ENCODE peak calls at places on chromosomes 11 and 22, in nine cellular contexts. One of them, this sample, is unnamed.

GRCh38 chr22:32079110-32080089 is 36.3 kb downstream of the SLC5A1 start:
- DNase-seq in natural killer cell: no peak
- DNase-seq in AG09319: no peak
- DNase-seq in cardiac muscle cell: peak
- DNase-seq in dorsolateral prefrontal cortex: no peak
- DNase-seq in MM.1S: no peak
- DNase-seq in right lobe of liver: peak
- DNase-seq in CD8-positive, alpha-beta T cell: no peak
- DNase-seq in nephron progenitor cell: no peak
- DNase-seq in this sample: no peak

GRCh38 chr11:86418929-86419328 is 44.2 kb downstream of the CCDC81 start:
- DNase-seq in natural killer cell: no peak
- DNase-seq in AG09319: no peak
- DNase-seq in cardiac muscle cell: no peak
- DNase-seq in dorsolateral prefrontal cortex: no peak
- DNase-seq in MM.1S: no peak
- DNase-seq in right lobe of liver: no peak
- DNase-seq in CD8-positive, alpha-beta T cell: no peak
- DNase-seq in nephron progenitor cell: no peak
- DNase-seq in this sample: no peak

GRCh38 chr22:37623075-37624016 is 14.7 kb downstream of the GGA1 start:
- DNase-seq in natural killer cell: peak
- DNase-seq in AG09319: no peak
- DNase-seq in cardiac muscle cell: peak
- DNase-seq in dorsolateral prefrontal cortex: peak
- DNase-seq in MM.1S: peak
- DNase-seq in right lobe of liver: peak
- DNase-seq in CD8-positive, alpha-beta T cell: peak
- DNase-seq in nephron progenitor cell: peak
- DNase-seq in this sample: peak

GRCh38 chr11:70089631-70090030 is 11.5 kb downstream of the ANO1 start:
- DNase-seq in natural killer cell: no peak
- DNase-seq in AG09319: no peak
- DNase-seq in cardiac muscle cell: no peak
- DNase-seq in dorsolateral prefrontal cortex: no peak
- DNase-seq in MM.1S: no peak
- DNase-seq in right lobe of liver: no peak
- DNase-seq in CD8-positive, alpha-beta T cell: no peak
- DNase-seq in nephron progenitor cell: no peak
- DNase-seq in this sample: no peak

GRCh38 chr11:77411238-77411637 is 62.7 kb downstream of the PAK1 start:
- DNase-seq in natural killer cell: peak
- DNase-seq in AG09319: no peak
- DNase-seq in cardiac muscle cell: peak
- DNase-seq in dorsolateral prefrontal cortex: peak
- DNase-seq in MM.1S: peak
- DNase-seq in right lobe of liver: no peak
- DNase-seq in CD8-positive, alpha-beta T cell: peak
- DNase-seq in nephron progenitor cell: peak
- DNase-seq in this sample: peak

GRCh38 chr11:123901867-123902266 is at the start of gene OR8D4:
- DNase-seq in natural killer cell: no peak
- DNase-seq in AG09319: no peak
- DNase-seq in cardiac muscle cell: no peak
- DNase-seq in dorsolateral prefrontal cortex: no peak
- DNase-seq in MM.1S: no peak
- DNase-seq in right lobe of liver: no peak
- DNase-seq in CD8-positive, alpha-beta T cell: no peak
- DNase-seq in nephron progenitor cell: no peak
- DNase-seq in this sample: no peak

GRCh38 chr11:103673773-103674172 is 362.7 kb upstream of the DDI1 start:
- DNase-seq in natural killer cell: no peak
- DNase-seq in AG09319: no peak
- DNase-seq in cardiac muscle cell: no peak
- DNase-seq in dorsolateral prefrontal cortex: no peak
- DNase-seq in MM.1S: no peak
- DNase-seq in right lobe of liver: no peak
- DNase-seq in CD8-positive, alpha-beta T cell: no peak
- DNase-seq in nephron progenitor cell: no peak
- DNase-seq in this sample: no peak

GRCh38 chr11:10522276-10522675 is 18.7 kb downstream of the RNF141 start:
- DNase-seq in natural killer cell: no peak
- DNase-seq in AG09319: no peak
- DNase-seq in cardiac muscle cell: no peak
- DNase-seq in dorsolateral prefrontal cortex: no peak
- DNase-seq in MM.1S: no peak
- DNase-seq in right lobe of liver: no peak
- DNase-seq in CD8-positive, alpha-beta T cell: no peak
- DNase-seq in nephron progenitor cell: no peak
- DNase-seq in this sample: no peak

GRCh38 chr22:30422481-30423295 is 2.9 kb upstream of the MTFP1 start:
- DNase-seq in natural killer cell: no peak
- DNase-seq in AG09319: peak
- DNase-seq in cardiac muscle cell: peak
- DNase-seq in dorsolateral prefrontal cortex: peak
- DNase-seq in MM.1S: no peak
- DNase-seq in right lobe of liver: peak
- DNase-seq in CD8-positive, alpha-beta T cell: no peak
- DNase-seq in nephron progenitor cell: no peak
- DNase-seq in this sample: no peak

GRCh38 chr11:120211522-120212258 is 858 bp downstream of the OAF start:
- DNase-seq in natural killer cell: no peak
- DNase-seq in AG09319: no peak
- DNase-seq in cardiac muscle cell: no peak
- DNase-seq in dorsolateral prefrontal cortex: no peak
- DNase-seq in MM.1S: no peak
- DNase-seq in right lobe of liver: no peak
- DNase-seq in CD8-positive, alpha-beta T cell: no peak
- DNase-seq in nephron progenitor cell: no peak
- DNase-seq in this sample: no peak

GRCh38 chr11:104823638-104824037 is 74.6 kb downstream of the CASP12 start:
- DNase-seq in natural killer cell: no peak
- DNase-seq in AG09319: no peak
- DNase-seq in cardiac muscle cell: no peak
- DNase-seq in dorsolateral prefrontal cortex: no peak
- DNase-seq in MM.1S: no peak
- DNase-seq in right lobe of liver: no peak
- DNase-seq in CD8-positive, alpha-beta T cell: no peak
- DNase-seq in nephron progenitor cell: no peak
- DNase-seq in this sample: no peak

GRCh38 chr11:109933126-109933525 is 160.1 kb upstream of the ZC3H12C start:
- DNase-seq in natural killer cell: no peak
- DNase-seq in AG09319: no peak
- DNase-seq in cardiac muscle cell: no peak
- DNase-seq in dorsolateral prefrontal cortex: no peak
- DNase-seq in MM.1S: no peak
- DNase-seq in right lobe of liver: no peak
- DNase-seq in CD8-positive, alpha-beta T cell: no peak
- DNase-seq in nephron progenitor cell: no peak
- DNase-seq in this sample: no peak

GRCh38 chr11:60161766-60162165 is 21.1 kb downstream of the MS4A6A start:
- DNase-seq in natural killer cell: no peak
- DNase-seq in AG09319: no peak
- DNase-seq in cardiac muscle cell: no peak
- DNase-seq in dorsolateral prefrontal cortex: no peak
- DNase-seq in MM.1S: no peak
- DNase-seq in right lobe of liver: no peak
- DNase-seq in CD8-positive, alpha-beta T cell: no peak
- DNase-seq in nephron progenitor cell: no peak
- DNase-seq in this sample: no peak

GRCh38 chr11:94147433-94147845 is 18.8 kb downstream of the PANX1 start:
- DNase-seq in natural killer cell: peak
- DNase-seq in AG09319: no peak
- DNase-seq in cardiac muscle cell: no peak
- DNase-seq in dorsolateral prefrontal cortex: no peak
- DNase-seq in MM.1S: no peak
- DNase-seq in right lobe of liver: no peak
- DNase-seq in CD8-positive, alpha-beta T cell: no peak
- DNase-seq in nephron progenitor cell: no peak
- DNase-seq in this sample: no peak

GRCh38 chr11:44623716-44624491 is 58.4 kb downstream of the CD82 start:
- DNase-seq in natural killer cell: peak
- DNase-seq in AG09319: no peak
- DNase-seq in cardiac muscle cell: no peak
- DNase-seq in dorsolateral prefrontal cortex: peak
- DNase-seq in MM.1S: no peak
- DNase-seq in right lobe of liver: no peak
- DNase-seq in CD8-positive, alpha-beta T cell: no peak
- DNase-seq in nephron progenitor cell: no peak
- DNase-seq in this sample: no peak

GRCh38 chr11:74220376-74220775 is 49.3 kb downstream of the PPME1 start:
- DNase-seq in natural killer cell: no peak
- DNase-seq in AG09319: no peak
- DNase-seq in cardiac muscle cell: no peak
- DNase-seq in dorsolateral prefrontal cortex: no peak
- DNase-seq in MM.1S: no peak
- DNase-seq in right lobe of liver: no peak
- DNase-seq in CD8-positive, alpha-beta T cell: no peak
- DNase-seq in nephron progenitor cell: no peak
- DNase-seq in this sample: no peak

GRCh38 chr11:17421781-17422180 is 33.3 kb upstream of the KCNJ11 start:
- DNase-seq in natural killer cell: no peak
- DNase-seq in AG09319: no peak
- DNase-seq in cardiac muscle cell: no peak
- DNase-seq in dorsolateral prefrontal cortex: no peak
- DNase-seq in MM.1S: no peak
- DNase-seq in right lobe of liver: no peak
- DNase-seq in CD8-positive, alpha-beta T cell: no peak
- DNase-seq in nephron progenitor cell: no peak
- DNase-seq in this sample: no peak

GRCh38 chr11:36195496-36196346 is 93.5 kb downstream of the COMMD9 start:
- DNase-seq in natural killer cell: no peak
- DNase-seq in AG09319: no peak
- DNase-seq in cardiac muscle cell: no peak
- DNase-seq in dorsolateral prefrontal cortex: no peak
- DNase-seq in MM.1S: no peak
- DNase-seq in right lobe of liver: no peak
- DNase-seq in CD8-positive, alpha-beta T cell: no peak
- DNase-seq in nephron progenitor cell: no peak
- DNase-seq in this sample: no peak

DNA sequence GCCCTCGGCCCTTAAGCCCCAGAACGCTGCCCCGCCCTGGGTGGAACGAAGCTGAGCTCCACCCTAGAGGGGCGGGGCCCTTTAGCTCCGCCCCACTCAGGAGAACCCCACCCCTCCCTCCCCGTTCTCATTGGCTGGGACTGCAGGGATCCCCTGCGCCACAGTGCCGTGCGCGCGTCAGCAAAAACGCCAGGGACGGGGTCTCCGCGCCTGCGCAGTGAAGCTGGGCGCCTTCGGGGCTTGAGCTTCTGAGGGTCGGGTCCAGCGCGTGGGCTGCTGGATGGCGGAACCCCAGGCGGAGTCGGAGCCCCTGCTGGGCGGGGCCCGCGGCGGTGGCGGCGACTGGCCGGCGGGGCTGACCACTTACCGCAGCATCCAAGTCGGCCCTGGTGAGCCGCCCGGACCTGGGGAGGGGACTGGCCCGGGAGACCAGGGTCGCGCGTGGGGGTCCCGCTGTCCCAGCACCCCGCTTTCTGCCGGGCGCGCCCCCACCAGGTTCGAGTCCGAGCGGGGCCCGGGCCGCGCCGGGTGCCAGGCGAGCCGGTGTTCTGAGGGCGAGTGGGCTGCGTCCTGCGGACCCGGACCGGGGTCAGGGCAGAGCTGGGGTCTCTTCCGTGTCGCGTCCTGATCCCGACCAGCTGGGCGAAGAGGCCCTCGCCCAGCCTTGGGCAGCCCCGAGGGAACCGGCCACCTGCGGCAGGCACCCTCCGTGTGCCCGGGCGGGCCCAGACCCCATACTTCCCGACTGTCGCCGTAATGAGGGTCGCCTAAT is at the start of gene TPCN2:
- DNase-seq in natural killer cell: peak
- DNase-seq in AG09319: peak
- DNase-seq in cardiac muscle cell: peak
- DNase-seq in dorsolateral prefrontal cortex: peak
- DNase-seq in MM.1S: peak
- DNase-seq in right lobe of liver: peak
- DNase-seq in CD8-positive, alpha-beta T cell: peak
- DNase-seq in nephron progenitor cell: peak
- DNase-seq in this sample: peak
- TF ChIP-seq CTCF in natural killer cell: no peak
- TF ChIP-seq CTCF in AG09319: no peak
- TF ChIP-seq CTCF in cardiac muscle cell: no peak
- TF ChIP-seq CTCF in dorsolateral prefrontal cortex: peak
- TF ChIP-seq CTCF in MM.1S: no peak
- TF ChIP-seq CTCF in right lobe of liver: no peak
- TF ChIP-seq CTCF in CD8-positive, alpha-beta T cell: no peak
- TF ChIP-seq CTCF in nephron progenitor cell: no peak
- TF ChIP-seq CTCF in this sample: no peak

GRCh38 chr11:115042002-115042401 is 363.7 kb downstream of the NXPE2 start:
- DNase-seq in natural killer cell: no peak
- DNase-seq in AG09319: no peak
- DNase-seq in cardiac muscle cell: peak
- DNase-seq in dorsolateral prefrontal cortex: no peak
- DNase-seq in MM.1S: no peak
- DNase-seq in right lobe of liver: no peak
- DNase-seq in CD8-positive, alpha-beta T cell: no peak
- DNase-seq in nephron progenitor cell: no peak
- DNase-seq in this sample: peak
- TF ChIP-seq CTCF in natural killer cell: no peak
- TF ChIP-seq CTCF in AG09319: no peak
- TF ChIP-seq CTCF in cardiac muscle cell: no peak
- TF ChIP-seq CTCF in dorsolateral prefrontal cortex: no peak
- TF ChIP-seq CTCF in MM.1S: no peak
- TF ChIP-seq CTCF in right lobe of liver: no peak
- TF ChIP-seq CTCF in CD8-positive, alpha-beta T cell: no peak
- TF ChIP-seq CTCF in nephron progenitor cell: no peak
- TF ChIP-seq CTCF in this sample: peak

GRCh38 chr11:8209208-8209807 is 40.5 kb upstream of the RIC3 start:
- DNase-seq in natural killer cell: no peak
- DNase-seq in AG09319: no peak
- DNase-seq in cardiac muscle cell: no peak
- DNase-seq in dorsolateral prefrontal cortex: no peak
- DNase-seq in MM.1S: no peak
- DNase-seq in right lobe of liver: no peak
- DNase-seq in CD8-positive, alpha-beta T cell: no peak
- DNase-seq in nephron progenitor cell: no peak
- DNase-seq in this sample: no peak
- TF ChIP-seq CTCF in natural killer cell: peak
- TF ChIP-seq CTCF in AG09319: peak
- TF ChIP-seq CTCF in cardiac muscle cell: peak
- TF ChIP-seq CTCF in dorsolateral prefrontal cortex: peak
- TF ChIP-seq CTCF in MM.1S: peak
- TF ChIP-seq CTCF in right lobe of liver: peak
- TF ChIP-seq CTCF in CD8-positive, alpha-beta T cell: no peak
- TF ChIP-seq CTCF in nephron progenitor cell: no peak
- TF ChIP-seq CTCF in this sample: peak

GRCh38 chr11:63906585-63906984 is 10.4 kb downstream of the RCOR2 start:
- DNase-seq in natural killer cell: peak
- DNase-seq in AG09319: no peak
- DNase-seq in cardiac muscle cell: no peak
- DNase-seq in dorsolateral prefrontal cortex: no peak
- DNase-seq in MM.1S: no peak
- DNase-seq in right lobe of liver: no peak
- DNase-seq in CD8-positive, alpha-beta T cell: peak
- DNase-seq in nephron progenitor cell: peak
- DNase-seq in this sample: peak
- TF ChIP-seq CTCF in natural killer cell: peak
- TF ChIP-seq CTCF in AG09319: peak
- TF ChIP-seq CTCF in cardiac muscle cell: peak
- TF ChIP-seq CTCF in dorsolateral prefrontal cortex: peak
- TF ChIP-seq CTCF in MM.1S: no peak
- TF ChIP-seq CTCF in right lobe of liver: no peak
- TF ChIP-seq CTCF in CD8-positive, alpha-beta T cell: peak
- TF ChIP-seq CTCF in nephron progenitor cell: no peak
- TF ChIP-seq CTCF in this sample: peak